ENCODE peak calls at places on chromosomes 2 and 18, in five cellular contexts. T is colonic mucosa; S is left ventricle myocardium superior; K is stimulated activated naive B cell treated with anti-CD40 and anti-IgM and Interleukin-4, amounts not matched to agents 10 μg/mL and 1 μg/mL and 100 μg/mL, for 72 hours; D is suprapubic skin. W is an unnamed sample.

GRCh38 chr2:174400853-174401252 is 5.3 kb downstream of the SCRN3 start:
- DNase-seq in K (no peak), T (no peak), D (no peak), S (no peak), W (no peak)

GRCh38 chr2:215215637-215216036 is 77.2 kb upstream of the ABCA12 start:
- DNase-seq in T (no peak), D (no peak), S (no peak), K (no peak), W (no peak)

GRCh38 chr2:55049794-55050132 is 488 bp downstream of the RTN4 start:
- DNase-seq in D (peak), S (no peak), K (no peak), T (no peak), W (no peak)

GRCh38 chr18:63152791-63153190 is 166.8 kb downstream of the BCL2 start:
- DNase-seq in S (no peak), T (no peak), D (no peak), K (no peak), W (no peak)

GRCh38 chr2:174786066-174786725 is 21.9 kb upstream of the CHRNA1 start:
- DNase-seq in K (no peak), S (no peak), D (no peak), T (no peak), W (no peak)

GRCh38 chr2:174035117-174035516 is 69.9 kb upstream of the SP3 start:
- DNase-seq in K (no peak), S (no peak), T (no peak), D (no peak), W (no peak)

GRCh38 chr2:236162804-236163482 is 5.2 kb downstream of the GBX2 start:
- DNase-seq in D (no peak), S (no peak), T (no peak), K (no peak), W (no peak)

GRCh38 chr18:9249254-9249653 is 85.3 kb upstream of the TWSG1 start:
- DNase-seq in S (no peak), K (no peak), D (no peak), T (no peak), W (no peak)

GRCh38 chr2:72012886-72013574 is 134.6 kb downstream of the CYP26B1 start:
- DNase-seq in D (peak), K (no peak), T (peak), S (no peak), W (peak)

GRCh38 chr18:37639846-37640245 is 74.2 kb upstream of the CELF4 start:
- DNase-seq in K (no peak), D (no peak), S (no peak), T (no peak), W (no peak)

GRCh38 chr2:71796174-71796592 is 342.8 kb downstream of the DYSF start:
- DNase-seq in D (no peak), S (peak), T (no peak), K (no peak), W (no peak)

GRCh38 chr2:121254748-121255147 is 30.3 kb downstream of the TFCP2L1 start:
- DNase-seq in K (no peak), D (peak), S (no peak), T (no peak), W (no peak)

GRCh38 chr18:26768388-26768787 is 97.1 kb downstream of the AQP4 start:
- DNase-seq in D (no peak), S (no peak), T (no peak), K (no peak), W (no peak)

GRCh38 chr18:46226461-46226860 is 122.3 kb downstream of the HAUS1 start:
- DNase-seq in T (no peak), K (no peak), S (no peak), D (no peak), W (no peak)

GRCh38 chr18:3596324-3597158 is 146.6 kb downstream of the TGIF1 start:
- DNase-seq in T (peak), D (no peak), S (peak), K (no peak), W (no peak)

GRCh38 chr2:122063716-122064115 is 308.3 kb downstream of the TSN start:
- DNase-seq in S (no peak), K (no peak), D (no peak), T (no peak), W (no peak)

GRCh38 chr2:207416111-207416510 is 113.7 kb upstream of the CREB1 start:
- DNase-seq in D (no peak), K (no peak), S (no peak), T (no peak), W (no peak)

GRCh38 chr2:110657721-110658305 is 20.1 kb downstream of the BUB1 start:
- DNase-seq in K (no peak), S (no peak), D (no peak), T (peak), W (no peak)

GRCh38 chr2:198098918-198099317 is 294.5 kb downstream of the PLCL1 start:
- DNase-seq in D (no peak), T (no peak), K (no peak), S (no peak), W (no peak)

GRCh38 chr2:132670104-132670960 is at the start of gene LYPD1:
- DNase-seq in D (no peak), T (peak), K (no peak), S (peak), W (peak)

GRCh38 chr2:26617259-26618083 is 23.7 kb downstream of the CIB4 start:
- DNase-seq in K (no peak), S (no peak), D (peak), T (no peak), W (no peak)

GRCh38 chr2:203646266-203646864 is 60.1 kb upstream of the CD28 start:
- DNase-seq in D (no peak), T (no peak), S (no peak), K (no peak), W (no peak)

GRCh38 chr2:39865751-39866150 is 86.7 kb upstream of the THUMPD2 start:
- DNase-seq in T (no peak), S (no peak), D (no peak), K (no peak), W (no peak)

GRCh38 chr2:149164296-149164695 is 125.8 kb downstream of the LYPD6B start:
- DNase-seq in S (no peak), T (no peak), K (no peak), D (no peak), W (no peak)

GRCh38 chr2:222362336-222362735 is 62.0 kb upstream of the SGPP2 start:
- DNase-seq in S (no peak), D (no peak), T (no peak), K (no peak), W (no peak)

GRCh38 chr18:62992877-62993365 is 277.6 kb downstream of the PHLPP1 start:
- DNase-seq in S (no peak), K (no peak), T (no peak), D (no peak), W (no peak)

GRCh38 chr2:70964596-70965386 is 13.6 kb upstream of the ANKRD53 start:
- DNase-seq in K (peak), T (peak), D (peak), S (peak), W (no peak)

GRCh38 chr2:40310303-40310702 is 141.6 kb downstream of the SLC8A1 start:
- DNase-seq in S (no peak), D (no peak), T (no peak), K (no peak), W (no peak)

GRCh38 chr2:165933211-165933610 is 20.4 kb downstream of the TTC21B start:
- DNase-seq in S (no peak), T (no peak), K (no peak), D (no peak), W (no peak)

GRCh38 chr2:37984589-37984988 is 59.5 kb downstream of the RMDN2 start:
- DNase-seq in T (no peak), S (no peak), D (no peak), K (no peak), W (no peak)

GRCh38 chr2:10281891-10282290 is 20.8 kb upstream of the HPCAL1 start:
- DNase-seq in T (no peak), K (no peak), S (no peak), D (no peak), W (no peak)

GRCh38 chr2:24456610-24457556 is 34.2 kb upstream of the NCOA1 start:
- DNase-seq in K (no peak), D (peak), T (peak), S (peak), W (no peak)

GRCh38 chr2:39925312-39925711 is 146.3 kb upstream of the THUMPD2 start:
- DNase-seq in K (no peak), D (no peak), S (no peak), T (no peak), W (no peak)

GRCh38 chr18:32804126-32804888 is 31.5 kb upstream of the KLHL14 start:
- DNase-seq in D (no peak), S (no peak), K (no peak), T (no peak), W (no peak)

GRCh38 chr2:159946326-159946992 is 116.0 kb downstream of the PLA2R1 start:
- DNase-seq in T (no peak), S (no peak), D (no peak), K (no peak), W (no peak)

GRCh38 chr2:13227543-13227942 is 510.8 kb downstream of the TRIB2 start:
- DNase-seq in S (no peak), D (no peak), K (no peak), T (no peak), W (no peak)

GRCh38 chr2:201909348-201909747 is 103.0 kb downstream of the CDK15 start:
- DNase-seq in K (no peak), T (no peak), S (no peak), D (no peak), W (no peak)